ENCODE peak calls at places on chromosome 22, in seven cellular contexts. Q is NCI-H1105 treated with DMSO at 0.1 percent for 48 hours; C is retina; W is activated CD4-positive, alpha-beta T cell treated with anti-CD3 and anti-CD28 coated beads, Interleukin-2, amount 10 ng/mL, durations not matched to agents 7 days and 5 days; A is heart right ventricle; T is tibial artery; D is SHP77 treated with DMSO at 0.1 percent for 48 hours. N is an unnamed sample.

GRCh38 chr22:19710020-19710768 is 4.1 kb upstream of the SEPTIN5 start:
- DNase-seq in C (no peak), D (no peak), Q (no peak), A (no peak), W (no peak), T (no peak), N (no peak)

GRCh38 chr22:49353185-49353584 is 474.5 kb downstream of the BRD1 start:
- DNase-seq in T (no peak), W (no peak), A (no peak), D (no peak), C (no peak), Q (no peak), N (no peak)

GRCh38 chr22:49298834-49299750 is 528.6 kb downstream of the BRD1 start:
- DNase-seq in A (no peak), D (no peak), C (no peak), W (no peak), T (peak), Q (no peak), N (no peak)

GRCh38 chr22:34814260-34814659 is 251.7 kb upstream of the ISX start:
- DNase-seq in Q (no peak), W (no peak), C (no peak), D (no peak), A (no peak), T (no peak), N (no peak)

GRCh38 chr22:24141586-24141985 is 39.7 kb upstream of the SUSD2 start:
- DNase-seq in W (peak), Q (no peak), C (no peak), A (no peak), T (no peak), D (no peak), N (no peak)

GRCh38 chr22:22767876-22768602 is 119.6 kb upstream of the IGLL5 start:
- DNase-seq in W (no peak), A (no peak), T (peak), Q (no peak), C (no peak), D (no peak), N (no peak)

GRCh38 chr22:49482811-49483210 is 344.9 kb downstream of the BRD1 start:
- DNase-seq in T (no peak), W (no peak), C (no peak), A (no peak), Q (no peak), D (no peak), N (no peak)

GRCh38 chr22:45448431-45448830 is 34.9 kb downstream of the RIBC2 start:
- DNase-seq in C (no peak), Q (no peak), W (no peak), T (peak), A (peak), D (no peak), N (no peak)

GRCh38 chr22:46761539-46762237 is 762 bp upstream of the TBC1D22A start:
- DNase-seq in T (no peak), C (no peak), A (no peak), W (no peak), D (no peak), Q (peak), N (no peak)

GRCh38 chr22:43174941-43175531 is 11.9 kb downstream of the TTLL12 start:
- DNase-seq in Q (no peak), D (no peak), A (no peak), T (no peak), W (no peak), C (no peak), N (no peak)

GRCh38 chr22:26325641-26326040 is 103.4 kb upstream of the ASPHD2 start:
- DNase-seq in W (no peak), Q (no peak), C (no peak), T (no peak), A (no peak), D (no peak), N (no peak)

GRCh38 chr22:28012811-28013460 is 93.9 kb upstream of the PITPNB start:
- DNase-seq in C (no peak), D (no peak), A (no peak), W (no peak), T (no peak), Q (no peak), N (no peak)

GRCh38 chr22:29914165-29914564 is 31.2 kb downstream of the MTMR3 start:
- DNase-seq in W (no peak), T (no peak), A (no peak), D (no peak), C (no peak), Q (no peak), N (no peak)

GRCh38 chr22:38218661-38219331 is 17.0 kb downstream of the MAFF start:
- DNase-seq in W (no peak), A (peak), C (peak), Q (no peak), T (peak), D (no peak), N (no peak)

GRCh38 chr22:45105281-45105700 is 58.4 kb upstream of the NUP50 start:
- DNase-seq in T (no peak), A (no peak), D (no peak), C (no peak), W (no peak), Q (no peak), N (no peak)

GRCh38 chr22:41762980-41763779 is 37.3 kb upstream of the CCDC134 start:
- DNase-seq in A (no peak), T (no peak), D (peak), Q (peak), C (peak), W (peak), N (no peak)

GRCh38 chr22:33923660-33924246 is 3.5 kb upstream of the LARGE1 start:
- DNase-seq in W (peak), T (peak), D (peak), A (no peak), C (peak), Q (peak), N (no peak)

GRCh38 chr22:48451891-48452290 is 1375.8 kb downstream of the BRD1 start:
- DNase-seq in D (no peak), A (no peak), T (peak), Q (no peak), W (no peak), C (no peak), N (no peak)

N was measured in DMS 273 treated with DMSO at 0.1 percent for 48 hours.